ENCODE peak calls at places on chromosomes 6 and 20, in four cellular contexts. X, N, R and I are unnamed samples.

GRCh38 chr20:542777-543368 is 717 bp downstream of the CSNK2A1 start:
- DNase-seq in X (peak; percentile 23), N (no peak), R (no peak), I (no peak)

GRCh38 chr6:85574932-85575598 is 18.6 kb downstream of the SNX14 start:
- DNase-seq in X (peak; percentile 72), N (no peak), R (peak; percentile 89), I (no peak)

GRCh38 chr6:152401978-152402377 is 235.2 kb downstream of the SYNE1 start:
- DNase-seq in X (peak; percentile 83), N (no peak), R (peak; percentile 13), I (no peak)

GRCh38 chr6:41636803-41637178 is 1.5 kb upstream of the MDFI start:
- DNase-seq in X (no peak), N (no peak), R (no peak), I (no peak)

GRCh38 chr6:27650620-27651370 is 177.9 kb upstream of the ZNF184 start:
- DNase-seq in X (peak; percentile 88), N (peak; percentile 76), R (peak; percentile 35), I (no peak)

GRCh38 chr6:151242420-151242841 is 2.7 kb downstream of the AKAP12 start:
- DNase-seq in X (no peak), N (no peak), R (no peak), I (no peak)

GRCh38 chr20:31425797-31426196 is 14.6 kb upstream of the DEFB123 start:
- DNase-seq in X (no peak), N (no peak), R (no peak), I (no peak)

GRCh38 chr20:38023181-38024085 is 9.8 kb downstream of the TTI1 start:
- DNase-seq in X (peak; percentile 47), N (no peak), R (peak; percentile 96), I (no peak)

GRCh38 chr6:138107752-138108592 is 753 bp upstream of the PERP start:
- DNase-seq in X (peak; percentile 24), N (peak; percentile 28), R (no peak), I (no peak)

GRCh38 chr6:140544431-140544830 is 1170.0 kb upstream of the CITED2 start:
- DNase-seq in X (no peak), N (no peak), R (no peak), I (no peak)

GRCh38 chr20:62382306-62383198 is 4.4 kb upstream of the RPS21 start:
- DNase-seq in X (peak; percentile 87), N (peak; percentile 76), R (peak; percentile 70), I (peak; percentile 32)

GRCh38 chr6:17574871-17575560 is 25.1 kb upstream of the FAM8A1 start:
- DNase-seq in X (no peak), N (no peak), R (peak; percentile 93), I (no peak)

GRCh38 chr6:154508573-154509375 is 1.7 kb downstream of the CNKSR3 start:
- DNase-seq in X (no peak), N (peak; percentile 44), R (peak; percentile 56), I (no peak)

GRCh38 chr20:59102722-59103415 is 60.3 kb upstream of the PRELID3B start:
- DNase-seq in X (no peak), N (no peak), R (no peak), I (no peak)

GRCh38 chr20:36528875-36529425 is 12.4 kb upstream of the MYL9 start:
- DNase-seq in X (no peak), N (no peak), R (no peak), I (no peak)

GRCh38 chr6:1473166-1473565 is 83.8 kb downstream of the FOXF2 start:
- DNase-seq in X (no peak), N (no peak), R (no peak), I (no peak)

GRCh38 chr20:48730977-48731376 is 96.8 kb downstream of the PREX1 start:
- DNase-seq in X (no peak), N (no peak), R (no peak), I (no peak)

GRCh38 chr20:20743511-20744169 is 31.2 kb upstream of the RALGAPA2 start:
- DNase-seq in X (no peak), N (no peak), R (no peak), I (no peak)

GRCh38 chr20:45593498-45593897 is 14.4 kb upstream of the WFDC8 start:
- DNase-seq in X (no peak), N (no peak), R (no peak), I (no peak)

GRCh38 chr20:20837574-20838021 is 125.2 kb upstream of the RALGAPA2 start:
- DNase-seq in X (peak; percentile 59), N (peak; percentile 30), R (peak; percentile 35), I (no peak)

GRCh38 chr20:47181056-47181862 is 175.2 kb downstream of the ZMYND8 start:
- DNase-seq in X (peak; percentile 82), N (peak; percentile 61), R (peak; percentile 83), I (no peak)

DNA sequence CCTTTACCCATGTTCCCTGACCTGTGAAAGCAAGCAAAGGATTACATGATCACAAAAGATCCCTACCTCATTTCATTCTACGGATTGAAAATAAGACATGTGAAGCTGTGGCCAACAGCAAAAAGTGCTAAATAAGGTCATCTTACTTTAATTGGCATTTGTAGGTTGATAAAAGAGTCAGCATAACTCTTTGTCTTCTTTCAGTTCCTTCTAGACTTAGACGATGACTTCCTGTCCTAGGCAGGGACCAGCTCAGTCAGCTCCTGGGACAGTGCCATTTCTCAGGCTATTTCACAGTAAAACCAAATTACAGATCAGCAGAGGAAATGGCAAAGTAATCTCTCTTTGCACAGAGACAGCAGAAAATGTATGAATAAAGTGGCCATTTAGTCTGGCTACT is 480.7 kb downstream of the RFPL4B start:
- DNase-seq in X (no peak), N (no peak), R (no peak), I (peak; percentile 62)
- TF ChIP-seq RFX5 in X (no peak), N (no peak), R (no peak), I (no peak)

GRCh38 chr6:32659856-32660595 is 6.4 kb downstream of the HLA-DQB1 start:
- DNase-seq in X (no peak), N (no peak), R (no peak), I (no peak)
- TF ChIP-seq ELK1 in X (no peak), N (no peak), R (no peak), I (no peak)

GRCh38 chr6:148170286-148170685 is 172.4 kb upstream of the SASH1 start:
- DNase-seq in X (no peak), N (no peak), R (no peak), I (no peak)
- TF ChIP-seq RFX5 in X (no peak), N (no peak), R (no peak), I (no peak)

GRCh38 chr6:136706431-136706830 is 85.8 kb downstream of the MAP3K5 start:
- DNase-seq in X (no peak), N (no peak), R (no peak), I (no peak)

GRCh38 chr6:136701011-136701410 is 91.3 kb downstream of the MAP3K5 start:
- DNase-seq in X (no peak), N (no peak), R (no peak), I (no peak)

GRCh38 chr6:136699358-136699757 is 92.9 kb downstream of the MAP3K5 start:
- DNase-seq in X (no peak), N (no peak), R (no peak), I (no peak)

GRCh38 chr6:136703331-136703846 is 88.9 kb downstream of the MAP3K5 start:
- DNase-seq in X (no peak), N (no peak), R (no peak), I (no peak)
- TF ChIP-seq ELK1 in X (no peak), N (no peak), R (no peak), I (no peak)

DNA sequence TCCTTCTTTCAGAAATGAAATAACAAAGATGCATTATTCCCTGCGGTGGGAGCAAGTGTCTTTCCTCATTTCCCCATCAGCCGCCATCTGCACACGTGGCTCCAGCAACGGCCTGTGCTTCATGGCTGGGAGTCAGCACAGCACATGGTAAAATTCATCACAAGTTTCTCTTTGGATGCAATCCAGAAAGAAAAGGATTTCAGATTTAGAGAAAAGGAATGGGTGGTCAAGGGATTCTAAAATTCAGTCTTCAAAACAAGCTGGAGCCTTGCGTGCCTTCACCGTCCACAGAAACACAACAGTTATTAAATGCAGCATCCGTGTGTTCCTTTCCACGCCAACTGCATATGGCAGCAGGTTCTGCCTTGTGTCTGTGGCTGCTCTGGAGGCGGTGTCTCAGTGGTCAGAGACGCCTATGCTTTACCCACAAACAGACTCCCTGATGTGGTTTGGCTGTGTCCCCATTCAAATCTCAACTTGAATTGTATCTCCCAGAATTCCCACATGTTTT is 107.6 kb downstream of the THBS2 start:
- DNase-seq in X (no peak), N (no peak), R (peak; percentile 59), I (no peak)
- TF ChIP-seq RFX5 in X (no peak), N (no peak), R (no peak), I (no peak)